ENCODE peak calls at places on chromosomes 16 and 17, in seven cellular contexts. One of them, this sample, is unnamed.

GRCh38 chr16:70746040-70746707 is 54.8 kb downstream of the VAC14 start:
- DNase-seq in NCI-H748 treated with DMSO at 0.1 percent for 48 hours: no peak
- DNase-seq in H1: no peak
- DNase-seq in stimulated activated naive CD4-positive, alpha-beta T cell: no peak
- DNase-seq in NCI-H1105 treated with DMSO at 0.1 percent for 48 hours: no peak
- DNase-seq in psoas muscle: peak; percentile 78
- DNase-seq in activated naive CD4-positive, alpha-beta T cell: no peak
- DNase-seq in this sample: no peak

GRCh38 chr17:4583796-4584124 is 569 bp upstream of the SMTNL2 start:
- DNase-seq in NCI-H748 treated with DMSO at 0.1 percent for 48 hours: peak; percentile 19
- DNase-seq in H1: peak; percentile 74
- DNase-seq in stimulated activated naive CD4-positive, alpha-beta T cell: no peak
- DNase-seq in NCI-H1105 treated with DMSO at 0.1 percent for 48 hours: peak; percentile 41
- DNase-seq in psoas muscle: peak; percentile 79
- DNase-seq in activated naive CD4-positive, alpha-beta T cell: no peak
- DNase-seq in this sample: peak; percentile 14

GRCh38 chr17:21233581-21234337 is 19.5 kb downstream of the NATD1 start:
- DNase-seq in NCI-H748 treated with DMSO at 0.1 percent for 48 hours: no peak
- DNase-seq in H1: no peak
- DNase-seq in stimulated activated naive CD4-positive, alpha-beta T cell: no peak
- DNase-seq in NCI-H1105 treated with DMSO at 0.1 percent for 48 hours: no peak
- DNase-seq in psoas muscle: no peak
- DNase-seq in activated naive CD4-positive, alpha-beta T cell: no peak
- DNase-seq in this sample: no peak

GRCh38 chr17:76132574-76133338 is 8.3 kb downstream of the FOXJ1 start:
- DNase-seq in NCI-H748 treated with DMSO at 0.1 percent for 48 hours: peak; percentile 62
- DNase-seq in H1: peak; percentile 88
- DNase-seq in stimulated activated naive CD4-positive, alpha-beta T cell: no peak
- DNase-seq in NCI-H1105 treated with DMSO at 0.1 percent for 48 hours: peak; percentile 94
- DNase-seq in psoas muscle: no peak
- DNase-seq in activated naive CD4-positive, alpha-beta T cell: no peak
- DNase-seq in this sample: no peak

GRCh38 chr16:8852534-8852933 is 16.3 kb downstream of the CARHSP1 start:
- DNase-seq in NCI-H748 treated with DMSO at 0.1 percent for 48 hours: no peak
- DNase-seq in H1: no peak
- DNase-seq in stimulated activated naive CD4-positive, alpha-beta T cell: no peak
- DNase-seq in NCI-H1105 treated with DMSO at 0.1 percent for 48 hours: no peak
- DNase-seq in psoas muscle: no peak
- DNase-seq in activated naive CD4-positive, alpha-beta T cell: no peak
- DNase-seq in this sample: no peak

GRCh38 chr16:66580605-66581209 is 1.4 kb downstream of the CMTM2 start:
- DNase-seq in NCI-H748 treated with DMSO at 0.1 percent for 48 hours: no peak
- DNase-seq in H1: no peak
- DNase-seq in stimulated activated naive CD4-positive, alpha-beta T cell: no peak
- DNase-seq in NCI-H1105 treated with DMSO at 0.1 percent for 48 hours: no peak
- DNase-seq in psoas muscle: no peak
- DNase-seq in activated naive CD4-positive, alpha-beta T cell: no peak
- DNase-seq in this sample: no peak

GRCh38 chr16:55917373-55917919 is 42.3 kb upstream of the CES5A start:
- DNase-seq in NCI-H748 treated with DMSO at 0.1 percent for 48 hours: no peak
- DNase-seq in H1: no peak
- DNase-seq in stimulated activated naive CD4-positive, alpha-beta T cell: no peak
- DNase-seq in NCI-H1105 treated with DMSO at 0.1 percent for 48 hours: no peak
- DNase-seq in psoas muscle: no peak
- DNase-seq in activated naive CD4-positive, alpha-beta T cell: no peak
- DNase-seq in this sample: no peak

GRCh38 chr17:80834896-80835281 is 156.8 kb upstream of the CHMP6 start:
- DNase-seq in NCI-H748 treated with DMSO at 0.1 percent for 48 hours: no peak
- DNase-seq in H1: no peak
- DNase-seq in stimulated activated naive CD4-positive, alpha-beta T cell: no peak
- DNase-seq in NCI-H1105 treated with DMSO at 0.1 percent for 48 hours: no peak
- DNase-seq in psoas muscle: no peak
- DNase-seq in activated naive CD4-positive, alpha-beta T cell: no peak
- DNase-seq in this sample: no peak

GRCh38 chr17:50514936-50515702 is 6.9 kb downstream of the MYCBPAP start:
- DNase-seq in NCI-H748 treated with DMSO at 0.1 percent for 48 hours: no peak
- DNase-seq in H1: no peak
- DNase-seq in stimulated activated naive CD4-positive, alpha-beta T cell: no peak
- DNase-seq in NCI-H1105 treated with DMSO at 0.1 percent for 48 hours: no peak
- DNase-seq in psoas muscle: no peak
- DNase-seq in activated naive CD4-positive, alpha-beta T cell: no peak
- DNase-seq in this sample: no peak

GRCh38 chr16:75097941-75098897 is 18.4 kb downstream of the LDHD start:
- DNase-seq in NCI-H748 treated with DMSO at 0.1 percent for 48 hours: no peak
- DNase-seq in H1: no peak
- DNase-seq in stimulated activated naive CD4-positive, alpha-beta T cell: peak; percentile 20
- DNase-seq in NCI-H1105 treated with DMSO at 0.1 percent for 48 hours: no peak
- DNase-seq in psoas muscle: peak; percentile 62
- DNase-seq in activated naive CD4-positive, alpha-beta T cell: peak; percentile 31
- DNase-seq in this sample: no peak

GRCh38 chr17:42683407-42684031 is 1.2 kb downstream of the CNTNAP1 start:
- DNase-seq in NCI-H748 treated with DMSO at 0.1 percent for 48 hours: no peak
- DNase-seq in H1: peak; percentile 66
- DNase-seq in stimulated activated naive CD4-positive, alpha-beta T cell: no peak
- DNase-seq in NCI-H1105 treated with DMSO at 0.1 percent for 48 hours: no peak
- DNase-seq in psoas muscle: peak; percentile 80
- DNase-seq in activated naive CD4-positive, alpha-beta T cell: no peak
- DNase-seq in this sample: no peak

This sample was measured in NCI-H1930.